ENCODE peak calls at places on chromosome 1, in four cellular contexts. One of them, this sample, is unnamed.

GRCh38 chr1:51691920-51692319 is 75.0 kb downstream of the OSBPL9 start:
- DNase-seq in T47D: no peak
- DNase-seq in left colon: no peak
- DNase-seq in smooth muscle cell of the brain vasculature: no peak
- DNase-seq in this sample: no peak

GRCh38 chr1:183279835-183280234 is 93.8 kb downstream of the LAMC2 start:
- DNase-seq in smooth muscle cell of the brain vasculature: peak; percentile 62
- DNase-seq in T47D: peak; percentile 93
- DNase-seq in left colon: no peak
- DNase-seq in this sample: peak; percentile 72

GRCh38 chr1:18233176-18233864 is 125.7 kb downstream of the IGSF21 start:
- DNase-seq in smooth muscle cell of the brain vasculature: no peak
- DNase-seq in T47D: no peak
- DNase-seq in left colon: no peak
- DNase-seq in this sample: no peak

GRCh38 chr1:228830954-228831481 is 95.7 kb downstream of the RHOU start:
- DNase-seq in smooth muscle cell of the brain vasculature: no peak
- DNase-seq in T47D: no peak
- DNase-seq in left colon: no peak
- DNase-seq in this sample: no peak

GRCh38 chr1:93692451-93692861 is 10.8 kb upstream of the BCAR3 start:
- DNase-seq in smooth muscle cell of the brain vasculature: no peak
- DNase-seq in T47D: peak; percentile 30
- DNase-seq in left colon: no peak
- DNase-seq in this sample: no peak

GRCh38 chr1:203028784-203029553 is 2.7 kb downstream of the PPFIA4 start:
- DNase-seq in T47D: no peak
- DNase-seq in smooth muscle cell of the brain vasculature: no peak
- DNase-seq in left colon: no peak
- DNase-seq in this sample: no peak

GRCh38 chr1:88079036-88079435 is 605.0 kb upstream of the PKN2 start:
- DNase-seq in T47D: peak; percentile 6
- DNase-seq in left colon: no peak
- DNase-seq in smooth muscle cell of the brain vasculature: no peak
- DNase-seq in this sample: peak; percentile 20

GRCh38 chr1:220498188-220498587 is 29.7 kb upstream of the MARK1 start:
- DNase-seq in left colon: no peak
- DNase-seq in smooth muscle cell of the brain vasculature: no peak
- DNase-seq in T47D: no peak
- DNase-seq in this sample: no peak

GRCh38 chr1:169003864-169004516 is 102.5 kb upstream of the ATP1B1 start:
- DNase-seq in T47D: peak; percentile 57
- DNase-seq in smooth muscle cell of the brain vasculature: no peak
- DNase-seq in left colon: no peak
- DNase-seq in this sample: no peak

GRCh38 chr1:44108241-44108640 is 10.4 kb upstream of the KLF17 start:
- DNase-seq in T47D: no peak
- DNase-seq in smooth muscle cell of the brain vasculature: no peak
- DNase-seq in left colon: no peak
- DNase-seq in this sample: no peak

GRCh38 chr1:225981714-225982113 is 17.4 kb downstream of the SDE2 start:
- DNase-seq in T47D: no peak
- DNase-seq in smooth muscle cell of the brain vasculature: no peak
- DNase-seq in left colon: no peak
- DNase-seq in this sample: no peak

GRCh38 chr1:16418823-16419425 is 18.3 kb downstream of the SPATA21 start:
- DNase-seq in smooth muscle cell of the brain vasculature: no peak
- DNase-seq in left colon: no peak
- DNase-seq in T47D: no peak
- DNase-seq in this sample: no peak

GRCh38 chr1:15159166-15159555 is 5.6 kb downstream of the TMEM51 start:
- DNase-seq in T47D: no peak
- DNase-seq in left colon: no peak
- DNase-seq in smooth muscle cell of the brain vasculature: no peak
- DNase-seq in this sample: no peak

GRCh38 chr1:22204989-22205913 is 62.4 kb upstream of the WNT4 start:
- DNase-seq in T47D: peak; percentile 85
- DNase-seq in left colon: no peak
- DNase-seq in smooth muscle cell of the brain vasculature: no peak
- DNase-seq in this sample: no peak

GRCh38 chr1:2466834-2467554 is 9.1 kb upstream of the PLCH2 start:
- DNase-seq in smooth muscle cell of the brain vasculature: no peak
- DNase-seq in T47D: peak; percentile 35
- DNase-seq in left colon: no peak
- DNase-seq in this sample: peak; percentile 33

GRCh38 chr1:239814306-239814881 is 277.3 kb upstream of the FMN2 start:
- DNase-seq in smooth muscle cell of the brain vasculature: no peak
- DNase-seq in T47D: peak; percentile 64
- DNase-seq in left colon: no peak
- DNase-seq in this sample: peak; percentile 35

GRCh38 chr1:232627645-232628334 is 2.1 kb downstream of the SIPA1L2 start:
- DNase-seq in left colon: no peak
- DNase-seq in T47D: peak; percentile 76
- DNase-seq in smooth muscle cell of the brain vasculature: no peak
- DNase-seq in this sample: no peak

GRCh38 chr1:34009340-34009975 is 145.6 kb downstream of the HMGB4 start:
- DNase-seq in T47D: no peak
- DNase-seq in smooth muscle cell of the brain vasculature: no peak
- DNase-seq in left colon: no peak
- DNase-seq in this sample: no peak

GRCh38 chr1:168092566-168093355 is 44.0 kb downstream of the GPR161 start:
- DNase-seq in T47D: peak; percentile 56
- DNase-seq in smooth muscle cell of the brain vasculature: no peak
- DNase-seq in left colon: no peak
- DNase-seq in this sample: no peak

GRCh38 chr1:185759061-185759460 is 24.9 kb downstream of the HMCN1 start:
- DNase-seq in smooth muscle cell of the brain vasculature: no peak
- DNase-seq in T47D: no peak
- DNase-seq in left colon: no peak
- DNase-seq in this sample: no peak

GRCh38 chr1:73998348-73998959 is 199.5 kb downstream of the LRRIQ3 start:
- DNase-seq in left colon: no peak
- DNase-seq in T47D: peak; percentile 60
- DNase-seq in smooth muscle cell of the brain vasculature: no peak
- DNase-seq in this sample: no peak

GRCh38 chr1:236151739-236152424 is 9.5 kb downstream of the GPR137B start:
- DNase-seq in T47D: no peak
- DNase-seq in left colon: no peak
- DNase-seq in smooth muscle cell of the brain vasculature: no peak
- DNase-seq in this sample: no peak

GRCh38 chr1:52523376-52523775 is 29.5 kb downstream of the TUT4 start:
- DNase-seq in smooth muscle cell of the brain vasculature: no peak
- DNase-seq in T47D: no peak
- DNase-seq in left colon: no peak
- DNase-seq in this sample: no peak

GRCh38 chr1:213989740-213990472 is 2.1 kb downstream of the PROX1 start:
- DNase-seq in smooth muscle cell of the brain vasculature: no peak
- DNase-seq in left colon: peak; percentile 56
- DNase-seq in T47D: no peak
- DNase-seq in this sample: no peak

GRCh38 chr1:98051065-98051675 is 130.3 kb upstream of the DPYD start:
- DNase-seq in smooth muscle cell of the brain vasculature: peak; percentile 57
- DNase-seq in T47D: peak; percentile 69
- DNase-seq in left colon: peak; percentile 26
- DNase-seq in this sample: peak; percentile 72

GRCh38 chr1:201493757-201494617 is 12.9 kb downstream of the CSRP1 start:
- DNase-seq in left colon: no peak
- DNase-seq in T47D: no peak
- DNase-seq in smooth muscle cell of the brain vasculature: no peak
- DNase-seq in this sample: peak; percentile 61

GRCh38 chr1:202311880-202312635 is 29.7 kb downstream of the UBE2T start:
- DNase-seq in left colon: no peak
- DNase-seq in smooth muscle cell of the brain vasculature: no peak
- DNase-seq in T47D: no peak
- DNase-seq in this sample: no peak

GRCh38 chr1:77095231-77095630 is 124.0 kb downstream of the PIGK start:
- DNase-seq in T47D: no peak
- DNase-seq in smooth muscle cell of the brain vasculature: no peak
- DNase-seq in left colon: no peak
- DNase-seq in this sample: no peak

GRCh38 chr1:109959974-109960744 is 24.4 kb upstream of the AHCYL1 start:
- DNase-seq in left colon: no peak
- DNase-seq in smooth muscle cell of the brain vasculature: peak; percentile 73
- DNase-seq in T47D: peak; percentile 85
- DNase-seq in this sample: peak; percentile 84

GRCh38 chr1:114479134-114479533 is 31.9 kb downstream of the TRIM33 start:
- DNase-seq in T47D: no peak
- DNase-seq in smooth muscle cell of the brain vasculature: no peak
- DNase-seq in left colon: no peak
- DNase-seq in this sample: no peak

GRCh38 chr1:232438476-232438875 is 191.5 kb downstream of the SIPA1L2 start:
- DNase-seq in smooth muscle cell of the brain vasculature: peak; percentile 46
- DNase-seq in left colon: no peak
- DNase-seq in T47D: no peak
- DNase-seq in this sample: no peak

GRCh38 chr1:155051342-155051776 is 243 bp downstream of the ADAM15 start:
- DNase-seq in T47D: no peak
- DNase-seq in smooth muscle cell of the brain vasculature: no peak
- DNase-seq in left colon: no peak
- DNase-seq in this sample: no peak

GRCh38 chr1:167629681-167630567 is at the start of gene RCSD1:
- DNase-seq in smooth muscle cell of the brain vasculature: no peak
- DNase-seq in T47D: no peak
- DNase-seq in left colon: peak; percentile 41
- DNase-seq in this sample: no peak

GRCh38 chr1:7223334-7224080 is 438.3 kb downstream of the CAMTA1 start:
- DNase-seq in left colon: no peak
- DNase-seq in smooth muscle cell of the brain vasculature: peak; percentile 46
- DNase-seq in T47D: peak; percentile 26
- DNase-seq in this sample: no peak

GRCh38 chr1:18197299-18197698 is 89.7 kb downstream of the IGSF21 start:
- DNase-seq in smooth muscle cell of the brain vasculature: no peak
- DNase-seq in left colon: no peak
- DNase-seq in T47D: no peak
- DNase-seq in this sample: no peak

GRCh38 chr1:235943581-235944114 is 76.9 kb upstream of the LYST start:
- DNase-seq in smooth muscle cell of the brain vasculature: peak; percentile 84
- DNase-seq in T47D: peak; percentile 70
- DNase-seq in left colon: no peak
- DNase-seq in this sample: no peak

GRCh38 chr1:173424137-173424536 is 53.0 kb upstream of the PRDX6 start:
- DNase-seq in T47D: no peak
- DNase-seq in left colon: no peak
- DNase-seq in smooth muscle cell of the brain vasculature: no peak
- DNase-seq in this sample: no peak

GRCh38 chr1:186202174-186202843 is 172.7 kb downstream of the TPR start:
- DNase-seq in T47D: no peak
- DNase-seq in left colon: peak; percentile 26
- DNase-seq in smooth muscle cell of the brain vasculature: no peak
- DNase-seq in this sample: no peak